ENCODE peak calls at places on chromosomes 7 and 10, in four cellular contexts. O, Y, J and U are unnamed samples.

GRCh38 chr10:42955493-42955889 is 121.4 kb upstream of the RET start:
- DNase-seq in O (no peak), Y (no peak), J (peak; percentile 14), U (no peak)

GRCh38 chr10:44831581-44831980 is 79.6 kb upstream of the TMEM72 start:
- DNase-seq in Y (peak; percentile 39), O (no peak), J (no peak), U (no peak)

GRCh38 chr10:86716466-86716865 is 40.0 kb upstream of the BMPR1A start:
- DNase-seq in O (no peak), J (no peak), Y (no peak), U (no peak)

GRCh38 chr10:117503170-117503885 is 39.2 kb upstream of the EMX2 start:
- DNase-seq in O (no peak), Y (no peak), J (no peak), U (no peak)

GRCh38 chr7:70271617-70272081 is 673.4 kb downstream of the AUTS2 start:
- DNase-seq in O (no peak), J (no peak), Y (no peak), U (no peak)

GRCh38 chr7:45601816-45602540 is 27.8 kb downstream of the ADCY1 start:
- DNase-seq in O (no peak), Y (peak; percentile 89), J (peak; percentile 7), U (no peak)

GRCh38 chr10:93488956-93489528 is 6.9 kb upstream of the MYOF start:
- DNase-seq in O (no peak), Y (no peak), J (no peak), U (no peak)

GRCh38 chr7:151245360-151246160 is 2.9 kb downstream of the SMARCD3 start:
- DNase-seq in Y (no peak), O (no peak), J (peak; percentile 49), U (peak; percentile 60)

GRCh38 chr7:99108615-99109014 is 35.3 kb downstream of the SMURF1 start:
- DNase-seq in O (no peak), Y (no peak), J (no peak), U (no peak)

GRCh38 chr10:34666008-34666700 is 148.9 kb downstream of the PARD3 start:
- DNase-seq in Y (no peak), J (peak; percentile 40), O (peak; percentile 56), U (peak; percentile 51)

GRCh38 chr10:7319632-7320031 is 91.2 kb downstream of the SFMBT2 start:
- DNase-seq in Y (no peak), J (no peak), O (no peak), U (no peak)

GRCh38 chr10:17617031-17617911 is at the start of gene HACD1:
- DNase-seq in Y (no peak), J (peak; percentile 75), O (peak; percentile 9), U (peak; percentile 43)

GRCh38 chr7:148327379-148327778 is 263.2 kb upstream of the C7orf33 start:
- DNase-seq in J (no peak), Y (no peak), O (no peak), U (no peak)

GRCh38 chr10:15146366-15146765 is 22.1 kb downstream of the NMT2 start:
- DNase-seq in J (no peak), O (no peak), Y (no peak), U (no peak)

DNA sequence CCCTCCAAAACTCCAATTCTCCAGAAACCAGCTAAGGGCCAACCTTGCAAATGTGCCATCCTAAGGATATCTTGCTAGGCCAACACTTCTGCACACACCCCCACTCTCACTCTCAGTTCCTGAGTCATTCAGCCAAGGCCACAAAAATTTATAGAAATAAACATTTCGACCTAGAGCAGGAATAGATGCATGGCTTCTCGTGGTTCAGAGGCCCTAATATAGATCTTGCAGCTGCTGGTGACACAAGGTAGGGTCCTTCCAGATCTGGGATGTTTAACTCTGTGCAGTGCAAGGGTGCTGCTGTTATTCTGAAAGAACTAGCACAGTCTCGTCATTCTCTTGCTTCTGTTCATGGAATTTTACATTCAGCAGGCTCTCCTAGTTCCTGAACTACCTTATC is 369.3 kb downstream of the CALN1 start:
- DNase-seq in J (no peak), O (no peak), Y (no peak), U (no peak)
- H3K27ac ChIP-seq in J (no peak overlapping the region), O (no peak overlapping the region), Y (no peak overlapping the region), U (no peak overlapping the region)

GRCh38 chr7:122726881-122727280 is 24.2 kb upstream of the RNF148 start:
- DNase-seq in O (no peak), J (no peak), Y (no peak), U (no peak)

GRCh38 chr7:122727354-122727753 is 24.6 kb upstream of the RNF148 start:
- DNase-seq in J (no peak), Y (no peak), O (no peak), U (no peak)

GRCh38 chr7:122727759-122728158 is 25.0 kb upstream of the RNF148 start:
- DNase-seq in J (no peak), O (no peak), Y (no peak), U (no peak)
- TF ChIP-seq EP300 in J (no peak), O (no peak), Y (no peak), U (no peak)

DNA sequence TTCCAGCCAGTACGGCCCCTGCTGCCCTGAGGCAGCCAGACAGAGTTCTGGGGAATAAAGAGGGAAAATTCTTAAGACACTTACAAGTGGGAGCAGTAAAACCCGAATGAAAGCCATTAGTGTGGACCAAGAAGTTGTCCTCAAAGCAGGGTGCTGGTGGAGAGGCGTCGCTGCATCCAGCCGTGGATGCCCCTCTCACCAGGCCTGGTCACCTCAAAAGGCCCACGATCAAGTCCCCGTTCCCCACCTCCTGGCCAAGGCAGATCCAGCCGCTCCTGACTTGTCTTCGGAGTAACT is 656 bp downstream of the VSTM4 start:
- DNase-seq in O (no peak), J (no peak), Y (no peak), U (no peak)
- H3K27ac ChIP-seq in O (peak overlapping the region; percentile 78), J (peak overlapping the region; percentile 52), Y (peak overlapping the region; percentile 77), U (peak overlapping the region; percentile 90)

GRCh38 chr10:28135258-28135657 is 136.4 kb upstream of the ODAD2 start:
- DNase-seq in Y (no peak), O (no peak), J (no peak), U (no peak)
- TF ChIP-seq EP300 in Y (no peak), O (no peak), J (no peak), U (no peak)

GRCh38 chr10:121669010-121669366 is 70.7 kb upstream of the FGFR2 start:
- DNase-seq in O (no peak), Y (no peak), J (no peak), U (no peak)
- H3K27ac ChIP-seq in O (no peak overlapping the region), Y (peak overlapping the region; percentile 89), J (no peak overlapping the region), U (peak overlapping the region; percentile 6)

GRCh38 chr7:102306916-102307677 is 20.4 kb downstream of the SH2B2 start:
- DNase-seq in O (peak; percentile 37), J (peak; percentile 72), Y (no peak), U (no peak)
- TF ChIP-seq EP300 in O (no peak), J (no peak), Y (no peak), U (no peak)

GRCh38 chr10:92124524-92125168 is 166.2 kb downstream of the CPEB3 start:
- DNase-seq in Y (no peak), O (no peak), J (peak; percentile 72), U (peak; percentile 39)

GRCh38 chr10:92119340-92119739 is 171.5 kb downstream of the CPEB3 start:
- DNase-seq in J (no peak), Y (no peak), O (no peak), U (no peak)

GRCh38 chr10:92124020-92124419 is 166.9 kb downstream of the CPEB3 start:
- DNase-seq in J (no peak), Y (no peak), O (no peak), U (no peak)

GRCh38 chr10:92123031-92123450 is 167.8 kb downstream of the CPEB3 start:
- DNase-seq in Y (no peak), J (peak; percentile 72), O (no peak), U (peak; percentile 15)

DNA sequence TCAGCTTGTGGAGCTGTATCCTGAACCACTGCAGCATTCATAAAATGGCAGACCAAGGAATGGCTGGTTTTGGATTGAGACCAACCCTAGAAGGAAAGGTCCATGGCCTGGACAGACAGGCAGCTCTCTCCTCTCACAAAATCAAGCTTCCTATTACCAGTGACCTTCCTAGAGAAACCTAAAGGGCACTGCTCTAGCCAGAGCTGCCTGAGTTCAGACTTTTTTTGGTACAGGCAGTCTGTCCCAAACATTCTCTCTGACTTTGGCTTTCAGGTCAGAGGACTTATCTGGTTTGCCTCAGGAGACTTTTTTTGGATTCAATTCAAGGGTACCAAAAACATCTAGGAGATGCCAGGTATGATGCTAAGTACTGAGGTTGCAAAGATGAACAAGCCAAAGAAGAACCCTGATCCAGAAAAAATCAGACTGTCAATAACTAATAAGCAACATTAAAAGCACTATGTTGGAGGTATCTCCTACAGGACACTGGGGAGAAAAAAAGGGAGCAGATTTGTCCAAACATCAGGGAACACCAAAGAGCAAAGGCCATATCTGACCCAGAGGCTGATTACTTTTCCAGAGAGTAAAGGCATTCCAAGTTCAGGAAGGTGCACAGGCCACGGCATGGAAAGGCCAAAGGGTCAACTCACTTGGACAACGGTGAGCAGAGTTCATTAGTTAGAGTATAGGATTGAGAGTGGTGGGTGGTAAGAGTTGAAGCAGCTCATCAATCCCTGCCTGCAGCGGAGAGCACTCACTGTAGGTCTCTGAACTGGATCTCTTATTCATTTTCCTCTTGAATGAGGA is 169.0 kb downstream of the CPEB3 start:
- DNase-seq in O (no peak), Y (no peak), J (no peak), U (no peak)
- H3K27ac ChIP-seq in O (no peak overlapping the region), Y (peak overlapping the region; percentile 64), J (peak overlapping the region; percentile 82), U (peak overlapping the region; percentile 74)

GRCh38 chr10:32445740-32446615 is at the start of gene CCDC7:
- DNase-seq in O (peak; percentile 51), Y (peak; percentile 95), J (peak; percentile 87), U (peak; percentile 76)
- TF ChIP-seq EP300 in O (no peak), Y (no peak), J (no peak), U (no peak)

GRCh38 chr7:74217455-74218342 is 7.9 kb downstream of the LAT2 start:
- DNase-seq in O (no peak), Y (no peak), J (no peak), U (no peak)

GRCh38 chr7:74219416-74219815 is 9.6 kb downstream of the LAT2 start:
- DNase-seq in J (no peak), O (no peak), Y (no peak), U (no peak)

GRCh38 chr7:74218343-74218698 is 8.5 kb downstream of the LAT2 start:
- DNase-seq in O (no peak), J (no peak), Y (no peak), U (no peak)

GRCh38 chr7:74221713-74222112 is 11.9 kb downstream of the LAT2 start:
- DNase-seq in Y (no peak), J (no peak), O (no peak), U (no peak)

DNA sequence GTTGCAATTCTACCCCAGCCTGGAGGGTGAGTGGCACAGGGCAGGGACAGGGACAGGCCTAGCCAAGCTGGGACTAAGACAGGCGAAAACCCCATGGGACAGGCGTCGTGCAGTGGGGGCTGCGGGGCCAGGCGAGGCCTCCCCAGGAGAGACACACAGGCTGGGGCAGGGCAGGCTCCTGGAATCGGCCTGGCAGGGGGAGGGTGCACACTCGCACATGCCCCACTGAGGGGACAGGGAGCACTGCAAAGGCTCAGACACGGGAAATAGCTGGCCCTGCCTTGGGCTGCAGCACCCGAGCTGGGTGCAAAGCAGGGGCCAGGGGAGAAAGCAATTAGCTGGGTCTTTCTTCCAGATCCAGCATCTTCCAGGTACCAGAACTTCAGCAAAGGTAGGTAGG is 10.4 kb downstream of the LAT2 start:
- DNase-seq in Y (no peak), J (no peak), O (no peak), U (no peak)
- H3K27ac ChIP-seq in Y (no peak overlapping the region), J (no peak overlapping the region), O (no peak overlapping the region), U (no peak overlapping the region)